ENCODE peak calls at places on chromosome 1, in seven cellular contexts. E is iPS DF 6.9, V is SJSA1, K is aorta, X is neuronal stem cell, G is psoas muscle, P is Karpas-422. O is an unnamed sample. For H3K36me3, the result is how much of the 10 kb centered on the place peaks cover.

GRCh38 chr1:173050865-173051264 is at the start of gene TNFSF18:
- DNase-seq in G (no peak), K (no peak), V (peak), X (no peak), P (no peak), E (no peak), O (no peak)

GRCh38 chr1:67791686-67792475 is 41.4 kb downstream of the GNG12 start:
- DNase-seq in P (no peak), G (no peak), X (no peak), V (peak), E (no peak), K (peak), O (no peak)

GRCh38 chr1:230979389-230979716 is 459 bp downstream of the ARV1 start:
- DNase-seq in K (no peak), X (no peak), E (no peak), P (no peak), G (no peak), V (no peak), O (no peak)

GRCh38 chr1:21251773-21252471 is 38.3 kb downstream of the ECE1 start:
- DNase-seq in X (no peak), P (no peak), G (no peak), K (peak), E (no peak), V (no peak), O (peak)

GRCh38 chr1:170711682-170712081 is 47.8 kb downstream of the PRRX1 start:
- DNase-seq in E (no peak), P (no peak), V (peak), K (no peak), X (no peak), G (no peak), O (no peak)

GRCh38 chr1:119045091-119045746 is 57.1 kb upstream of the TBX15 start:
- DNase-seq in G (no peak), V (no peak), P (no peak), E (no peak), X (no peak), K (no peak), O (no peak)

GRCh38 chr1:161885013-161885412 is 118.9 kb downstream of the ATF6 start:
- DNase-seq in X (no peak), E (no peak), K (no peak), G (no peak), V (peak), P (no peak), O (no peak)

GRCh38 chr1:68254667-68255226 is 22.4 kb upstream of the WLS start:
- DNase-seq in K (no peak), V (peak), G (no peak), X (no peak), E (no peak), P (no peak), O (no peak)

GRCh38 chr1:64343105-64343960 is 126.6 kb upstream of the CACHD1 start:
- DNase-seq in G (no peak), K (no peak), V (peak), E (no peak), X (no peak), P (no peak), O (no peak)

GRCh38 chr1:26112407-26112775 is 767 bp downstream of the PDIK1L start:
- DNase-seq in V (no peak), G (no peak), X (no peak), E (no peak), K (no peak), P (peak), O (no peak)

GRCh38 chr1:17994046-17994445 is 113.6 kb upstream of the IGSF21 start:
- DNase-seq in E (no peak), X (no peak), V (no peak), P (no peak), G (no peak), K (no peak), O (no peak)

GRCh38 chr1:81824759-81825158 is 24.0 kb downstream of the ADGRL2 start:
- DNase-seq in P (no peak), K (no peak), V (no peak), E (no peak), G (no peak), X (no peak), O (no peak)
- H3K36me3 ChIP-seq in P (under half), K (under half), V (under half), E (under half), G (under half), X (under half), O (under half)

GRCh38 chr1:185300152-185300551 is 16.9 kb downstream of the IVNS1ABP start:
- DNase-seq in G (no peak), E (no peak), V (no peak), X (no peak), P (no peak), K (no peak), O (no peak)
- H3K36me3 ChIP-seq in G (half or more), E (under half), V (half or more), X (under half), P (half or more), K (under half), O (under half)

GRCh38 chr1:186620526-186620925 is 59.7 kb downstream of the PTGS2 start:
- DNase-seq in P (no peak), K (no peak), G (no peak), E (no peak), X (no peak), V (no peak), O (no peak)
- H3K36me3 ChIP-seq in P (under half), K (under half), G (under half), E (under half), X (under half), V (under half), O (under half)

DNA sequence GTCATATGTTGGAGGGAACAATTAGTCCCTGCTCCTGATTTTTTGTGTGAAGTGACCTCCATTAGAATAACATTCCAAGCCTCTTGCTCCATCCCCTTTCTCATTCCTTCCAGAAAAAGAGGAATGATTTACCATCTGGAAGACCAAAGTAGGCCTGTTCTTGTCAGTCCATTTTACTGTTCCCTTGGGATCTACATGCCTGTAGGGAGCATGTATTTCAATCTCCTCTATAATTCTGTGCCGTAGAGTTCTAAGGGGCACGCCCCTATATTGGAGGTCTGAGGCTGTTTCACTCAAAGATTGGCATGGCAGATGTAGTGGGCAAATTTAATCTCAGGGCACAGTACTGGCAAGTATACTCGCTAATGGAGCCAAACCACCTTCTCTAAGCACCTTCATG is 48.8 kb upstream of the MAN1A2 start:
- DNase-seq in K (no peak), V (no peak), P (no peak), E (no peak), X (no peak), G (no peak), O (no peak)
- H3K36me3 ChIP-seq in K (under half), V (under half), P (under half), E (under half), X (under half), G (under half), O (under half)

DNA sequence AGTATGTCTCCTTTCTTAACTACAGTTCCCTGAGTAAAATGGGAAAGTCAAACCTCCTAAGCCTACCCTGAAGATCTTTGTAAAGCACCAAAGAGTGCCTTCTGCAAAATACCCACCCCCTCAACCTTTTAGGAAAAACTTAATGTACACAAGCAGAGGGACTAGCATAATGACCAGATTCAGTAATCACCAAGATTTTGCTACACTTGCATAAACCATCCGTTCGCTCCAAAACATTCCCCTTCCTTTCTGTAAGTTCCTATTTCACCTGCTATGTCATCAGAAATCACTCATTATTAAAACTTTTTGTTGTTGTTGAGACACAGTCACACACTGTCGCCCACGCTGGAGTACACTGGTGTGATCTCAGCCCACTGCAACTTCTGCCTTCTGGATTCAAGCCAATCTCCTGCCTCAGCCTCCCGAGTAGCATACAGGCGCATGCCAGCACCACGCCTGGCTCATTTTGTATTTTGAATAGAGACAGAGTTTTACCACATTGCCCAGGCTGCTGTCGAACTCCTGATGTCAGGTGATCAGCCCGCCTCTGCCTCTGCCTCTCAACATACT is 3.5 kb downstream of the MRPL20 start:
- DNase-seq in P (no peak), X (no peak), V (no peak), E (no peak), G (no peak), K (no peak), O (no peak)
- H3K36me3 ChIP-seq in P (under half), X (under half), V (half or more), E (under half), G (half or more), K (under half), O (under half)

O was measured in lung.